ENCODE peak calls at places on chromosome 4, in four cellular contexts. B is CD4-positive, CD25-positive, alpha-beta regulatory T cell; G is CD8-positive, alpha-beta memory T cell; Z is NCI-H774. A is an unnamed sample.

GRCh38 chr4:7649741-7650531 is 215.2 kb upstream of the PSAPL1 start:
- DNase-seq in B (peak), G (peak), Z (no peak), A (no peak)

GRCh38 chr4:145808021-145808650 is 128.2 kb downstream of the C4orf51 start:
- DNase-seq in B (no peak), G (no peak), Z (no peak), A (peak)

GRCh38 chr4:91086008-91086407 is 958.8 kb downstream of the CCSER1 start:
- DNase-seq in B (no peak), G (no peak), Z (no peak), A (no peak)

GRCh38 chr4:54855221-54855854 is 197.6 kb downstream of the KIT start:
- DNase-seq in B (no peak), G (no peak), Z (no peak), A (no peak)

GRCh38 chr4:26204249-26204825 is 116.5 kb upstream of the RBPJ start:
- DNase-seq in B (no peak), G (peak), Z (no peak), A (no peak)

GRCh38 chr4:1472911-1473518 is 66.8 kb upstream of the NKX1-1 start:
- DNase-seq in B (no peak), G (no peak), Z (no peak), A (no peak)

GRCh38 chr4:139050436-139050835 is 34.9 kb downstream of the NOCT start:
- DNase-seq in B (no peak), G (no peak), Z (no peak), A (no peak)

GRCh38 chr4:131091896-131092295 is 1995.9 kb downstream of the C4orf33 start:
- DNase-seq in B (no peak), G (no peak), Z (no peak), A (no peak)

GRCh38 chr4:39970559-39971270 is 7.0 kb downstream of the PDS5A start:
- DNase-seq in B (no peak), G (no peak), Z (no peak), A (no peak)

GRCh38 chr4:73729534-73730165 is 10.7 kb upstream of the CXCL8 start:
- DNase-seq in B (no peak), G (no peak), Z (peak), A (peak)

GRCh38 chr4:144709159-144709558 is 63.2 kb downstream of the HHIP start:
- DNase-seq in B (no peak), G (no peak), Z (no peak), A (no peak)

GRCh38 chr4:25787891-25788331 is 74.9 kb downstream of the SEL1L3 start:
- DNase-seq in B (no peak), G (no peak), Z (no peak), A (peak)

GRCh38 chr4:159655547-159655946 is 552.7 kb downstream of the RAPGEF2 start:
- DNase-seq in B (no peak), G (no peak), Z (no peak), A (peak)

GRCh38 chr4:94925764-94926347 is 168.1 kb downstream of the BMPR1B start:
- DNase-seq in B (no peak), G (no peak), Z (no peak), A (no peak)

GRCh38 chr4:106312377-106312776 is 3.6 kb downstream of the TBCK start:
- DNase-seq in B (no peak), G (no peak), Z (no peak), A (no peak)

GRCh38 chr4:52641853-52642563 is 17.1 kb downstream of the USP46 start:
- DNase-seq in B (no peak), G (no peak), Z (no peak), A (no peak)

GRCh38 chr4:125198916-125199315 is 115.8 kb upstream of the FAT4 start:
- DNase-seq in B (no peak), G (no peak), Z (no peak), A (no peak)

GRCh38 chr4:104381729-104382128 is 113.0 kb downstream of the CXXC4 start:
- DNase-seq in B (no peak), G (no peak), Z (no peak), A (no peak)

GRCh38 chr4:165301833-165302232 is 25.6 kb upstream of the MSMO1 start:
- DNase-seq in B (no peak), G (no peak), Z (no peak), A (no peak)

GRCh38 chr4:87007345-87008181 is 72.8 kb downstream of the AFF1 start:
- DNase-seq in B (peak), G (peak), Z (no peak), A (peak)

A was measured in Calu3.